ENCODE peak calls at places on chromosome 13, in five cellular contexts. C, U, S, M and Q are unnamed samples.

GRCh38 chr13:103222683-103223082 is 156.5 kb upstream of the SLC10A2 start:
- DNase-seq in C (no peak), U (no peak), S (no peak), M (no peak), Q (no peak)

GRCh38 chr13:57633950-57634828 is 2.6 kb downstream of the PCDH17 start:
- DNase-seq in C (no peak), U (no peak), S (no peak), M (peak; percentile 64), Q (no peak)

GRCh38 chr13:95948646-95949045 is 104.6 kb downstream of the UGGT2 start:
- DNase-seq in C (no peak), U (no peak), S (no peak), M (no peak), Q (no peak)

GRCh38 chr13:74191036-74191809 is 57.0 kb upstream of the KLF12 start:
- DNase-seq in C (no peak), U (no peak), S (no peak), M (no peak), Q (no peak)

GRCh38 chr13:38417727-38418126 is 68.1 kb downstream of the UFM1 start:
- DNase-seq in C (no peak), U (no peak), S (no peak), M (no peak), Q (peak; percentile 11)

GRCh38 chr13:77565635-77566034 is 30.1 kb downstream of the SCEL start:
- DNase-seq in C (no peak), U (no peak), S (no peak), M (no peak), Q (no peak)

GRCh38 chr13:102580552-102581169 is 16.1 kb upstream of the TPP2 start:
- DNase-seq in C (no peak), U (peak; percentile 39), S (peak; percentile 57), M (no peak), Q (no peak)

GRCh38 chr13:72586519-72586918 is 140.9 kb downstream of the MZT1 start:
- DNase-seq in C (no peak), U (no peak), S (no peak), M (no peak), Q (no peak)

GRCh38 chr13:92716749-92717148 is 509.9 kb upstream of the GPC6 start:
- DNase-seq in C (no peak), U (no peak), S (no peak), M (no peak), Q (no peak)

GRCh38 chr13:98495627-98496238 is 81.2 kb downstream of the STK24 start:
- DNase-seq in C (no peak), U (no peak), S (no peak), M (no peak), Q (no peak)

GRCh38 chr13:36131931-36132297 is 732 bp upstream of the DCLK1 start:
- DNase-seq in C (no peak), U (peak; percentile 76), S (no peak), M (no peak), Q (no peak)

GRCh38 chr13:76762731-76763130 is 123.5 kb downstream of the KCTD12 start:
- DNase-seq in C (no peak), U (no peak), S (no peak), M (no peak), Q (no peak)

GRCh38 chr13:34967851-34968562 is 25.9 kb downstream of the NBEA start:
- DNase-seq in C (no peak), U (no peak), S (no peak), M (no peak), Q (peak; percentile 14)